ENCODE peak calls at places on chromosomes 5 and 9, in five cellular contexts. One of them, this sample, is unnamed. For H3K4me1, the result is how much of the 10 kb centered on the place peaks cover.

GRCh38 chr5:139662617-139663016 is 14.5 kb downstream of the CXXC5 start:
- DNase-seq in cardiac muscle cell: no peak
- DNase-seq in psoas muscle: no peak
- DNase-seq in kidney: no peak
- DNase-seq in PC-3: no peak
- DNase-seq in this sample: no peak

GRCh38 chr5:37665889-37666288 is 174.0 kb downstream of the GDNF start:
- DNase-seq in cardiac muscle cell: peak
- DNase-seq in psoas muscle: peak
- DNase-seq in kidney: peak
- DNase-seq in PC-3: no peak
- DNase-seq in this sample: peak

GRCh38 chr5:139684881-139685749 is 37.0 kb downstream of the CXXC5 start:
- DNase-seq in cardiac muscle cell: no peak
- DNase-seq in psoas muscle: peak
- DNase-seq in kidney: no peak
- DNase-seq in PC-3: no peak
- DNase-seq in this sample: no peak

GRCh38 chr9:69898714-69899209 is 78.1 kb downstream of the CFAP95 start:
- DNase-seq in cardiac muscle cell: no peak
- DNase-seq in psoas muscle: no peak
- DNase-seq in kidney: no peak
- DNase-seq in PC-3: peak
- DNase-seq in this sample: no peak

GRCh38 chr5:174751154-174751990 is 27.0 kb downstream of the MSX2 start:
- DNase-seq in cardiac muscle cell: peak
- DNase-seq in psoas muscle: no peak
- DNase-seq in kidney: peak
- DNase-seq in PC-3: no peak
- DNase-seq in this sample: no peak

GRCh38 chr5:79157289-79157688 is 45.7 kb downstream of the BHMT start:
- DNase-seq in cardiac muscle cell: no peak
- DNase-seq in psoas muscle: no peak
- DNase-seq in kidney: no peak
- DNase-seq in PC-3: peak
- DNase-seq in this sample: no peak

GRCh38 chr9:935348-935965 is 41.0 kb upstream of the DMRT3 start:
- DNase-seq in cardiac muscle cell: peak
- DNase-seq in psoas muscle: no peak
- DNase-seq in kidney: no peak
- DNase-seq in PC-3: peak
- DNase-seq in this sample: no peak

GRCh38 chr9:114000671-114001409 is 77.3 kb downstream of the AMBP start:
- DNase-seq in cardiac muscle cell: no peak
- DNase-seq in psoas muscle: no peak
- DNase-seq in kidney: peak
- DNase-seq in PC-3: no peak
- DNase-seq in this sample: no peak

GRCh38 chr5:113081881-113082546 is 105.4 kb downstream of the DCP2 start:
- DNase-seq in cardiac muscle cell: no peak
- DNase-seq in psoas muscle: no peak
- DNase-seq in kidney: no peak
- DNase-seq in PC-3: peak
- DNase-seq in this sample: no peak

GRCh38 chr9:130295431-130295830 is 29.9 kb downstream of the HMCN2 start:
- DNase-seq in cardiac muscle cell: no peak
- DNase-seq in psoas muscle: no peak
- DNase-seq in kidney: peak
- DNase-seq in PC-3: no peak
- DNase-seq in this sample: no peak

GRCh38 chr9:114307323-114308250 is 15.3 kb upstream of the ORM1 start:
- DNase-seq in cardiac muscle cell: no peak
- DNase-seq in psoas muscle: no peak
- DNase-seq in kidney: peak
- DNase-seq in PC-3: no peak
- DNase-seq in this sample: no peak

GRCh38 chr5:155768342-155768741 is 558.6 kb upstream of the SGCD start:
- DNase-seq in cardiac muscle cell: no peak
- DNase-seq in psoas muscle: no peak
- DNase-seq in kidney: no peak
- DNase-seq in PC-3: no peak
- DNase-seq in this sample: no peak

GRCh38 chr5:155767480-155767879 is 559.5 kb upstream of the SGCD start:
- DNase-seq in cardiac muscle cell: no peak
- DNase-seq in psoas muscle: no peak
- DNase-seq in kidney: no peak
- DNase-seq in PC-3: no peak
- DNase-seq in this sample: no peak

GRCh38 chr5:155773680-155774079 is 553.3 kb upstream of the SGCD start:
- DNase-seq in cardiac muscle cell: no peak
- DNase-seq in psoas muscle: no peak
- DNase-seq in kidney: peak
- DNase-seq in PC-3: no peak
- DNase-seq in this sample: no peak

DNA sequence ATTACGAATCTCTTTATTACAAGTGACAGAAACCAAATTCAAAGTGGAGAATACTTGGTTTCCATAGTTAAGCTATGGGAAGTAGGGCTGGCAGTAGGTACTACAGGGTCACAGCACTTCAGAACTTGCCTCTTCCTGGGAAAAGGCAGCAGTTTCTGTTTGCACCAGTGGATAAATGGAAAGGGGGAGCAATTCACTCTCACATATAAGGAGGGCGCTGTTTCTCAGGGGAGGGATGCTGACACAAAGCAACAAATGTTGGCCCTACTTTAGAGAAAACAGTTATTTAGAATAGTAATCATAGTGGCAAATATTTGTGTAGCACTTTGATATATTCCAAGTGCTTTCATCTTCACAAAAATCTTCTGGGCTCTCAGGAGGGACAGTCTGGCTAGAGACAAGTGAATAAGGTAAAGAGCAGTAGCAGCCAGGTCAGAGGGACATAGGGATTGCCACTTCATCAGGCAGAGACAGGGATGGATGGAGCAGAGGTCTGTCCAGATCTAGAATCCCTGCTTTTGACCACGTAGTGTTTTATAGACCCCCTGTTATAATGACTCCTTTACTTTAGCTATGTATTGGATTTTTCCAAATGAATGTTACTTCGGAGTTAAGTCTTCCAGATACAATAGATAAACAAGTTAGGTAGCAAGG is 554.8 kb upstream of the SGCD start:
- DNase-seq in cardiac muscle cell: no peak
- DNase-seq in psoas muscle: no peak
- DNase-seq in kidney: no peak
- DNase-seq in PC-3: no peak
- DNase-seq in this sample: no peak
- H3K4me1 ChIP-seq in cardiac muscle cell: under half
- H3K4me1 ChIP-seq in psoas muscle: under half
- H3K4me1 ChIP-seq in kidney: under half
- H3K4me1 ChIP-seq in PC-3: under half
- H3K4me1 ChIP-seq in this sample: under half

GRCh38 chr5:178241688-178242231 is 9.2 kb upstream of the PHYKPL start:
- DNase-seq in cardiac muscle cell: no peak
- DNase-seq in psoas muscle: no peak
- DNase-seq in kidney: peak
- DNase-seq in PC-3: no peak
- DNase-seq in this sample: peak

GRCh38 chr5:178241259-178241658 is 8.7 kb upstream of the PHYKPL start:
- DNase-seq in cardiac muscle cell: no peak
- DNase-seq in psoas muscle: no peak
- DNase-seq in kidney: peak
- DNase-seq in PC-3: no peak
- DNase-seq in this sample: peak

GRCh38 chr5:178238711-178239592 is 6.3 kb upstream of the PHYKPL start:
- DNase-seq in cardiac muscle cell: no peak
- DNase-seq in psoas muscle: no peak
- DNase-seq in kidney: peak
- DNase-seq in PC-3: no peak
- DNase-seq in this sample: no peak

GRCh38 chr5:178240772-178241171 is 8.2 kb upstream of the PHYKPL start:
- DNase-seq in cardiac muscle cell: no peak
- DNase-seq in psoas muscle: no peak
- DNase-seq in kidney: no peak
- DNase-seq in PC-3: no peak
- DNase-seq in this sample: no peak

GRCh38 chr5:178240341-178240741 is 7.7 kb upstream of the PHYKPL start:
- DNase-seq in cardiac muscle cell: no peak
- DNase-seq in psoas muscle: no peak
- DNase-seq in kidney: peak
- DNase-seq in PC-3: no peak
- DNase-seq in this sample: no peak
- H3K4me3 ChIP-seq in cardiac muscle cell: no peak
- H3K4me3 ChIP-seq in psoas muscle: no peak
- H3K4me3 ChIP-seq in kidney: no peak
- H3K4me3 ChIP-seq in PC-3: no peak
- H3K4me3 ChIP-seq in this sample: no peak

DNA sequence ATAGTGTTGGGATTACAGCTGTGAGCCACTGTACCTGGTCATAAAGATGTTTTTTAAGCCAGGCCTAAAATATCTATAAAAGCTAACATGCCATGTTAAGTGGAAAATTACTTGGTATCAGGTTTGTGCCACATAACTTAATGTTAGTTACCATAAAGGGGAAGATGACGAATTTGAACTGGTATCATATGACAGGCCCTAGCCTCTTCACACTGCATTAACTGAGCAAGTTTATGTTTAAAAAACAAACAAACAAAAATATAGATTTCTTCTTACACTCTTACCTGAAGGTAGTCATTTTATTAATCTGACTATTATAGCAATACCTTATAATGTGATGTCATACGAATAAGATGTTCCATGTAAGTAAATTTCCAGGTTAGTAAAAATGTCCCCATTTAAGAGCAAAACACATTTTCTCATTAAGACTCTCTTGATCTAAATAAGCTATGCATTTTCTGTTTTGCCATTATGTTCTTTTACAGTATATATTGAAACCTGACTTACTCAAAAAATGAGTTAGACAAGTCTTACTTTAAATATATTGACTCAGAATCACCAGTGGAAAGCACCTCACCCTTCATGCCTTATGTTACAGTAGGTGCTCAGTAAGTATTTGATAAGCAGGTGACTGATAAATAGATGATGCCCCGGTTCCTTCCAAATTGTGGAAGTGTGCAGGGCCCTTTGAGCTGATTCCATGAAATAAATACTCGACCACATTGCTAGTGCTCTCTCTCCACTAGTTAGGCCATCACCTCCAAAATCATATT is 125.4 kb downstream of the CDC42SE2 start:
- DNase-seq in cardiac muscle cell: no peak
- DNase-seq in psoas muscle: no peak
- DNase-seq in kidney: no peak
- DNase-seq in PC-3: no peak
- DNase-seq in this sample: no peak
- H3K27ac ChIP-seq in cardiac muscle cell: no peak
- H3K27ac ChIP-seq in psoas muscle: no peak
- H3K27ac ChIP-seq in kidney: no peak
- H3K27ac ChIP-seq in PC-3: no peak
- H3K27ac ChIP-seq in this sample: no peak

GRCh38 chr9:136946893-136947891 is 2.1 kb downstream of the C8G start:
- DNase-seq in cardiac muscle cell: no peak
- DNase-seq in psoas muscle: peak
- DNase-seq in kidney: peak
- DNase-seq in PC-3: no peak
- DNase-seq in this sample: no peak

GRCh38 chr9:136946228-136946892 is 1.3 kb downstream of the C8G start:
- DNase-seq in cardiac muscle cell: no peak
- DNase-seq in psoas muscle: peak
- DNase-seq in kidney: peak
- DNase-seq in PC-3: no peak
- DNase-seq in this sample: peak

GRCh38 chr9:136949817-136950655 is 2.0 kb upstream of the LCN12 start:
- DNase-seq in cardiac muscle cell: peak
- DNase-seq in psoas muscle: peak
- DNase-seq in kidney: peak
- DNase-seq in PC-3: peak
- DNase-seq in this sample: peak

GRCh38 chr9:136949239-136949816 is 2.7 kb upstream of the LCN12 start:
- DNase-seq in cardiac muscle cell: no peak
- DNase-seq in psoas muscle: peak
- DNase-seq in kidney: no peak
- DNase-seq in PC-3: no peak
- DNase-seq in this sample: peak

DNA sequence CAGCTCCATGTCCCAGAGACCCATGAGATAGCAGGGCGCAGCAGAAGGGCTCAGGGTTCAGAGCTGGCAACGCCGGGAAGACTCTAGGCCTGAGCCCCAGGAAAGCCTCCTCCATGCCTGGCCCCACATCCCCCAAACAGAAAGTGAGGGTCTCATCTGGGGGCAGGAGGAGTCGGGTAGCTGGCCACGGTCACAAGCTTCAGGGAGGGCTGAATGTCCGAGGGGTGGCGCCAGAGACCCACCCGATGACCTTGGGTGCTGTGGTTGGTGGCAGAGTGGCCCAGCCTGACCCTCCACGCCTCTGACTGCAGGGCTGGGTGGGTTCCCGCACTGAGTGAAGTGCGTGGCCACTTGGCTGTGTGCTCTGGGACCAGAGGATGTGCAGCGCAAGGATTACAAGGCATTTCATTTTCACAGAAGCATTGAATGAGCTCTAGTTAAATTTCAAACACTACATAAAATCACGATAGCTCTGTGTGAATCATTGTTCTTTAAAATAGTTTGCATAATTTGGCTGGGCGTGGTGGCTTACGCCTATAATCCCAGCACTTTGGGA is 3.0 kb downstream of the C8G start:
- DNase-seq in cardiac muscle cell: peak
- DNase-seq in psoas muscle: peak
- DNase-seq in kidney: peak
- DNase-seq in PC-3: peak
- DNase-seq in this sample: peak
- H3K4me1 ChIP-seq in cardiac muscle cell: under half
- H3K4me1 ChIP-seq in psoas muscle: under half
- H3K4me1 ChIP-seq in kidney: under half
- H3K4me1 ChIP-seq in PC-3: under half
- H3K4me1 ChIP-seq in this sample: under half

DNA sequence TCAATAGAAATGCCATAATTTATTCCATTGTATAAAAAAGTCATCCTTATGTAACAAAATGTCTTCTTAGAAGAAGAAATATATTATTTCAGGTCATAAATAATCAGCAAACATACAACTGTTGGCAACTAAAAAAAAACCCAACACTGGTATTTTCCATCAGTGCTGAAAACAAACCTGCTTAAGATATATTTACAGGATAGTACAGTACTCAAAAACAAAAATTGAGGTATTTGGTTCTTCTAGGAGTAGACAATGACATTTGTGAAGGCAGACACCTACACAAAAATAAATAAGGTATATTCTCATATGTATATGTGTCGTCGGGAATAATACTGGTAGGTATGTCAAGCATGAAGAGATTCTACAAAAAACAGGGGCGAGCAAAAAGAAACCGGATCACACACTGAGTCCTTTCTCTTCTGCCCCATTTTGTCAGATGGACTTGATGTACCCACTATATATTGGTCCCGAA is 2.9 kb downstream of the DUSP1 start:
- DNase-seq in cardiac muscle cell: no peak
- DNase-seq in psoas muscle: no peak
- DNase-seq in kidney: no peak
- DNase-seq in PC-3: no peak
- DNase-seq in this sample: no peak
- H3K4me3 ChIP-seq in cardiac muscle cell: no peak
- H3K4me3 ChIP-seq in psoas muscle: peak
- H3K4me3 ChIP-seq in kidney: peak
- H3K4me3 ChIP-seq in PC-3: peak
- H3K4me3 ChIP-seq in this sample: peak

This sample was measured in right cardiac atrium.